ENCODE peak calls at places on chromosomes 11 and 22, in ten cellular contexts. P, J, D, K, L, N, M, W, F and O are unnamed samples.

GRCh38 chr22:21632237-21632895 is at the start of gene CCDC116:
- DNase-seq in P (peak), J (peak), D (no peak), K (peak), L (no peak), N (no peak), M (peak), W (no peak), F (peak), O (no peak)

GRCh38 chr22:17368144-17368726 is 1.0 kb upstream of the CECR2 start:
- DNase-seq in P (peak), J (no peak), D (no peak), K (no peak), L (no peak), N (no peak), M (no peak), W (no peak), F (no peak), O (no peak)

GRCh38 chr11:61860054-61860903 is 31.1 kb downstream of the FADS3 start:
- DNase-seq in P (no peak), J (no peak), D (no peak), K (no peak), L (no peak), N (peak), M (no peak), W (no peak), F (no peak), O (no peak)

GRCh38 chr11:108562746-108563581 is 30.6 kb downstream of the EXPH5 start:
- DNase-seq in P (no peak), J (no peak), D (no peak), K (no peak), L (no peak), N (no peak), M (no peak), W (no peak), F (no peak), O (no peak)

GRCh38 chr11:14448229-14448628 is 51.4 kb downstream of the COPB1 start:
- DNase-seq in P (no peak), J (no peak), D (no peak), K (no peak), L (no peak), N (no peak), M (no peak), W (no peak), F (no peak), O (no peak)

GRCh38 chr22:29245626-29246385 is 22.0 kb downstream of the RHBDD3 start:
- DNase-seq in P (peak), J (peak), D (no peak), K (peak), L (no peak), N (peak), M (peak), W (peak), F (peak), O (peak)

GRCh38 chr11:132007184-132007583 is 636.8 kb downstream of the NTM start:
- DNase-seq in P (no peak), J (no peak), D (no peak), K (no peak), L (no peak), N (no peak), M (no peak), W (no peak), F (no peak), O (no peak)

GRCh38 chr11:76788661-76789442 is 5.7 kb downstream of the TSKU start:
- DNase-seq in P (no peak), J (no peak), D (no peak), K (no peak), L (no peak), N (no peak), M (peak), W (peak), F (no peak), O (peak)

GRCh38 chr11:2072551-2073261 is 66.5 kb downstream of the IGF2 start:
- DNase-seq in P (no peak), J (no peak), D (no peak), K (no peak), L (no peak), N (peak), M (no peak), W (no peak), F (no peak), O (no peak)

GRCh38 chr11:115420524-115420923 is 83.7 kb downstream of the CADM1 start:
- DNase-seq in P (no peak), J (no peak), D (no peak), K (no peak), L (no peak), N (no peak), M (no peak), W (no peak), F (no peak), O (no peak)

GRCh38 chr22:49951986-49952896 is 8.3 kb upstream of the PIM3 start:
- DNase-seq in P (no peak), J (no peak), D (no peak), K (no peak), L (no peak), N (peak), M (no peak), W (no peak), F (no peak), O (no peak)

GRCh38 chr11:134560566-134561347 is 148.7 kb upstream of the B3GAT1 start:
- DNase-seq in P (no peak), J (no peak), D (no peak), K (no peak), L (no peak), N (no peak), M (no peak), W (no peak), F (no peak), O (no peak)

GRCh38 chr11:19072464-19072863 is 11.9 kb upstream of the MRGPRX2 start:
- DNase-seq in P (no peak), J (no peak), D (no peak), K (no peak), L (no peak), N (no peak), M (peak), W (no peak), F (no peak), O (no peak)

GRCh38 chr11:95764267-95764898 is 25.2 kb downstream of the FAM76B start:
- DNase-seq in P (no peak), J (no peak), D (peak), K (peak), L (peak), N (peak), M (no peak), W (peak), F (no peak), O (no peak)

GRCh38 chr11:47388697-47389576 is 10.6 kb upstream of the SPI1 start:
- DNase-seq in P (no peak), J (no peak), D (no peak), K (no peak), L (no peak), N (no peak), M (peak), W (no peak), F (no peak), O (no peak)

GRCh38 chr11:393219-394033 is 583 bp upstream of the PKP3 start:
- DNase-seq in P (no peak), J (no peak), D (peak), K (no peak), L (peak), N (peak), M (peak), W (no peak), F (peak), O (no peak)

GRCh38 chr11:65559535-65559934 is 1.4 kb upstream of the LTBP3 start:
- DNase-seq in P (no peak), J (no peak), D (no peak), K (no peak), L (no peak), N (no peak), M (no peak), W (no peak), F (no peak), O (no peak)

GRCh38 chr22:43826142-43827093 is 14.3 kb upstream of the EFCAB6 start:
- DNase-seq in P (no peak), J (no peak), D (no peak), K (no peak), L (peak), N (peak), M (no peak), W (peak), F (no peak), O (peak)

GRCh38 chr11:11038339-11039248 is 180.7 kb upstream of the ZBED5 start:
- DNase-seq in P (no peak), J (no peak), D (no peak), K (no peak), L (no peak), N (no peak), M (no peak), W (no peak), F (no peak), O (peak)

GRCh38 chr11:17217395-17217794 is 9.6 kb upstream of the PIK3C2A start:
- DNase-seq in P (no peak), J (no peak), D (no peak), K (no peak), L (no peak), N (no peak), M (no peak), W (no peak), F (no peak), O (no peak)

GRCh38 chr11:111327908-111328624 is 29.7 kb downstream of the POU2AF3 start:
- DNase-seq in P (no peak), J (no peak), D (no peak), K (no peak), L (no peak), N (no peak), M (no peak), W (peak), F (no peak), O (no peak)

GRCh38 chr11:134383576-134384221 is 28.3 kb downstream of the B3GAT1 start:
- DNase-seq in P (no peak), J (no peak), D (no peak), K (no peak), L (no peak), N (no peak), M (no peak), W (no peak), F (no peak), O (no peak)

GRCh38 chr11:26867286-26867685 is 126.6 kb upstream of the FIBIN start:
- DNase-seq in P (no peak), J (no peak), D (no peak), K (no peak), L (no peak), N (peak), M (no peak), W (no peak), F (no peak), O (no peak)